ENCODE peak calls at places on chromosomes 2 and 18, in six cellular contexts. P is C1 segment of cervical spinal cord; C is Calu3; K is BE2C; Y is omental fat pad; S is activated CD4-positive, alpha-beta T cell treated with anti-CD3 and anti-CD28 coated beads for 48 hours. B is an unnamed sample.

GRCh38 chr2:47297767-47298401 is 105.1 kb upstream of the MSH2 start:
- DNase-seq in C (no peak), K (no peak), S (no peak), P (no peak), Y (no peak), B (no peak)

GRCh38 chr2:214808481-214808931 is 977 bp downstream of the BARD1 start:
- DNase-seq in Y (no peak), P (peak; percentile 40), K (no peak), S (no peak), C (no peak), B (no peak)

GRCh38 chr2:35428548-35428947 is 927.0 kb upstream of the CRIM1 start:
- DNase-seq in C (peak; percentile 40), Y (no peak), K (peak; percentile 69), P (peak; percentile 13), S (peak; percentile 45), B (no peak)

GRCh38 chr2:20992201-20992711 is 51.6 kb downstream of the APOB start:
- DNase-seq in C (peak; percentile 22), Y (no peak), P (no peak), S (no peak), K (peak; percentile 27), B (no peak)

GRCh38 chr2:165452327-165452726 is 17.2 kb upstream of the CSRNP3 start:
- DNase-seq in S (no peak), K (no peak), P (no peak), Y (no peak), C (no peak), B (no peak)

GRCh38 chr18:8519102-8519501 is 90.1 kb upstream of the RAB12 start:
- DNase-seq in C (no peak), K (no peak), S (no peak), P (no peak), Y (no peak), B (no peak)

GRCh38 chr2:104901037-104901851 is 47.3 kb downstream of the POU3F3 start:
- DNase-seq in C (no peak), P (no peak), S (no peak), Y (no peak), K (no peak), B (no peak)

GRCh38 chr2:27627963-27628766 is 647 bp downstream of the CCDC121 start:
- DNase-seq in Y (no peak), C (peak; percentile 49), K (no peak), S (no peak), P (peak; percentile 31), B (no peak)

GRCh38 chr2:7825591-7826312 is 856.1 kb upstream of the ID2 start:
- DNase-seq in S (peak; percentile 77), P (no peak), C (peak; percentile 83), K (no peak), Y (no peak), B (no peak)

GRCh38 chr18:77131652-77132368 is 773 bp downstream of the MBP start:
- DNase-seq in Y (no peak), K (no peak), C (peak; percentile 89), P (no peak), S (peak; percentile 38), B (no peak)

GRCh38 chr18:48567388-48567787 is 28.6 kb downstream of the CTIF start:
- DNase-seq in Y (no peak), C (no peak), K (no peak), S (no peak), P (no peak), B (no peak)

GRCh38 chr2:57720728-57721627 is 325.6 kb upstream of the VRK2 start:
- DNase-seq in S (peak; percentile 43), K (peak; percentile 22), P (peak; percentile 31), Y (no peak), C (peak; percentile 59), B (peak; percentile 9)

GRCh38 chr2:217208867-217209266 is 349.0 kb upstream of the TNP1 start:
- DNase-seq in C (no peak), Y (no peak), K (no peak), S (no peak), P (no peak), B (no peak)

GRCh38 chr18:23618862-23619387 is 32.6 kb upstream of the NPC1 start:
- DNase-seq in K (no peak), P (no peak), S (no peak), C (peak; percentile 68), Y (no peak), B (no peak)

GRCh38 chr18:48864876-48865275 is 85.9 kb downstream of the SMAD7 start:
- DNase-seq in Y (no peak), C (no peak), S (no peak), K (no peak), P (no peak), B (no peak)

GRCh38 chr2:202695166-202695565 is 60.4 kb downstream of the FAM117B start:
- DNase-seq in K (no peak), S (no peak), C (no peak), P (no peak), Y (no peak), B (no peak)

GRCh38 chr2:9178905-9179571 is 27.6 kb upstream of the ASAP2 start:
- DNase-seq in P (no peak), S (no peak), C (peak; percentile 67), K (no peak), Y (no peak), B (no peak)

GRCh38 chr2:45771251-45771650 is 119.8 kb downstream of the PRKCE start:
- DNase-seq in K (peak; percentile 63), C (no peak), S (no peak), P (no peak), Y (no peak), B (no peak)